ENCODE peak calls at places on chromosomes 16 and 17, in eight cellular contexts. L is NCI-H510A treated with DMSO at 0.1 percent for 48 hours; X is activated T-cell treated with anti-CD3 and anti-CD28 coated beads, Interleukin-2, amount 50 U/mL, for 24 hours; C is NCI-H748 treated with DMSO at 0.1 percent for 48 hours; I is AG08395; P is neural progenitor cell; M is naive B cell; W is NAMALWA. U is an unnamed sample.
A peak's percentile ranks its signal among the peaks of the same experiment; 100 is the strongest.

GRCh38 chr16:2963611-2964415 is at the start of gene KREMEN2:
- DNase-seq in L (peak; percentile 35), X (peak; percentile 61), C (no peak), I (no peak), P (peak; percentile 79), M (no peak), W (peak; percentile 83), U (peak; percentile 44)

GRCh38 chr16:31704138-31704537 is 169.5 kb upstream of the ZNF267 start:
- DNase-seq in L (no peak), X (no peak), C (no peak), I (no peak), P (no peak), M (no peak), W (no peak), U (no peak)

GRCh38 chr16:17744903-17745581 is 274.3 kb upstream of the XYLT1 start:
- DNase-seq in L (no peak), X (no peak), C (no peak), I (no peak), P (peak; percentile 76), M (no peak), W (no peak), U (peak; percentile 9)

GRCh38 chr17:28738680-28739384 is 5.0 kb upstream of the TRAF4 start:
- DNase-seq in L (no peak), X (peak; percentile 70), C (no peak), I (no peak), P (no peak), M (peak; percentile 91), W (peak; percentile 87), U (no peak)

GRCh38 chr16:64469906-64470702 is 651.8 kb downstream of the CDH11 start:
- DNase-seq in L (no peak), X (no peak), C (no peak), I (no peak), P (peak; percentile 19), M (no peak), W (no peak), U (no peak)

GRCh38 chr17:43734376-43734775 is 24.2 kb downstream of the SOST start:
- DNase-seq in L (no peak), X (no peak), C (no peak), I (peak; percentile 90), P (no peak), M (no peak), W (no peak), U (no peak)

GRCh38 chr16:67162439-67163163 is 1.9 kb upstream of the HSF4 start:
- DNase-seq in L (no peak), X (no peak), C (no peak), I (no peak), P (no peak), M (no peak), W (peak; percentile 19), U (peak; percentile 56)

GRCh38 chr17:79798296-79799173 is 1.7 kb upstream of the CBX8 start:
- DNase-seq in L (no peak), X (no peak), C (no peak), I (no peak), P (peak; percentile 63), M (no peak), W (no peak), U (no peak)

GRCh38 chr17:689556-690247 is 24.9 kb downstream of the VPS53 start:
- DNase-seq in L (no peak), X (no peak), C (no peak), I (no peak), P (no peak), M (no peak), W (no peak), U (no peak)

GRCh38 chr17:32323784-32324590 is 18.0 kb downstream of the C17orf75 start:
- DNase-seq in L (no peak), X (peak; percentile 36), C (no peak), I (peak; percentile 60), P (peak; percentile 60), M (peak; percentile 10), W (no peak), U (no peak)

GRCh38 chr17:34257299-34257985 is 2.4 kb downstream of the CCL2 start:
- DNase-seq in L (no peak), X (no peak), C (no peak), I (no peak), P (no peak), M (no peak), W (no peak), U (no peak)

U was measured in DMS153.